ENCODE peak calls at places on chromosomes 1 and 21, in six cellular contexts. One of them, this sample, is unnamed.

GRCh38 chr1:201740609-201741231 is 88.2 kb upstream of the IPO9 start:
- DNase-seq in glutamatergic neuron: no peak
- DNase-seq in AG04450: no peak
- DNase-seq in pancreas: no peak
- DNase-seq in astrocyte of the spinal cord: no peak
- DNase-seq in GM13976: no peak
- DNase-seq in this sample: no peak

GRCh38 chr21:36096398-36097290 is 26.8 kb downstream of the CBR1 start:
- DNase-seq in glutamatergic neuron: no peak
- DNase-seq in pancreas: no peak
- DNase-seq in GM13976: no peak
- DNase-seq in astrocyte of the spinal cord: no peak
- DNase-seq in AG04450: no peak
- DNase-seq in this sample: no peak

GRCh38 chr1:203291201-203292096 is 13.9 kb upstream of the BTG2 start:
- DNase-seq in pancreas: peak; percentile 70
- DNase-seq in AG04450: no peak
- DNase-seq in astrocyte of the spinal cord: no peak
- DNase-seq in GM13976: no peak
- DNase-seq in glutamatergic neuron: no peak
- DNase-seq in this sample: peak; percentile 50

GRCh38 chr1:240802271-240802670 is 190.3 kb upstream of the GREM2 start:
- DNase-seq in glutamatergic neuron: no peak
- DNase-seq in pancreas: no peak
- DNase-seq in astrocyte of the spinal cord: no peak
- DNase-seq in GM13976: no peak
- DNase-seq in AG04450: no peak
- DNase-seq in this sample: no peak

GRCh38 chr1:212104586-212105282 is 69.2 kb downstream of the DTL start:
- DNase-seq in glutamatergic neuron: no peak
- DNase-seq in AG04450: no peak
- DNase-seq in pancreas: no peak
- DNase-seq in astrocyte of the spinal cord: no peak
- DNase-seq in GM13976: no peak
- DNase-seq in this sample: no peak

GRCh38 chr1:32873484-32873883 is 2.8 kb upstream of the FNDC5 start:
- DNase-seq in AG04450: no peak
- DNase-seq in glutamatergic neuron: no peak
- DNase-seq in GM13976: no peak
- DNase-seq in astrocyte of the spinal cord: no peak
- DNase-seq in pancreas: no peak
- DNase-seq in this sample: peak; percentile 21

GRCh38 chr1:153348511-153349362 is at the start of gene PGLYRP4:
- DNase-seq in GM13976: no peak
- DNase-seq in astrocyte of the spinal cord: no peak
- DNase-seq in pancreas: no peak
- DNase-seq in AG04450: no peak
- DNase-seq in glutamatergic neuron: no peak
- DNase-seq in this sample: no peak

GRCh38 chr1:170426596-170426995 is 105.4 kb upstream of the GORAB start:
- DNase-seq in AG04450: no peak
- DNase-seq in pancreas: no peak
- DNase-seq in glutamatergic neuron: no peak
- DNase-seq in GM13976: no peak
- DNase-seq in astrocyte of the spinal cord: no peak
- DNase-seq in this sample: no peak

GRCh38 chr1:226436855-226437491 is 29.1 kb upstream of the PARP1 start:
- DNase-seq in GM13976: no peak
- DNase-seq in pancreas: no peak
- DNase-seq in AG04450: no peak
- DNase-seq in astrocyte of the spinal cord: no peak
- DNase-seq in glutamatergic neuron: no peak
- DNase-seq in this sample: no peak

This sample was measured in stomach.